ENCODE peak calls at places on chromosomes 5 and 9, in ten cellular contexts. One of them, this sample, is unnamed.

GRCh38 chr9:88033303-88033702 is 59.0 kb upstream of the CDK20 start:
- ATAC-seq in mucosa of descending colon: peak; percentile 93
- ATAC-seq in CD4-positive, CD25-positive, alpha-beta regulatory T cell: no peak
- ATAC-seq in right cardiac atrium: no peak
- ATAC-seq in lower lobe of right lung: no peak
- ATAC-seq in A549: no peak
- ATAC-seq in lung: no peak
- ATAC-seq in activated CD8-positive, alpha-beta T cell treated with anti-CD3 and anti-CD28 coated beads, Interleukin-2, amount 10 ng/mL, durations not matched to agents 7 days and 5 days: no peak
- ATAC-seq in HepG2: no peak
- ATAC-seq in left lung: no peak
- ATAC-seq in this sample: no peak

GRCh38 chr5:89417990-89418820 is 535.2 kb upstream of the MEF2C start:
- ATAC-seq in CD4-positive, CD25-positive, alpha-beta regulatory T cell: no peak
- ATAC-seq in HepG2: no peak
- ATAC-seq in lower lobe of right lung: peak; percentile 46
- ATAC-seq in left lung: no peak
- ATAC-seq in right cardiac atrium: no peak
- ATAC-seq in activated CD8-positive, alpha-beta T cell treated with anti-CD3 and anti-CD28 coated beads, Interleukin-2, amount 10 ng/mL, durations not matched to agents 7 days and 5 days: no peak
- ATAC-seq in mucosa of descending colon: no peak
- ATAC-seq in lung: no peak
- ATAC-seq in A549: no peak
- ATAC-seq in this sample: no peak

GRCh38 chr9:129624947-129625346 is 1.0 kb upstream of the NTMT1 start:
- ATAC-seq in left lung: peak; percentile 9
- ATAC-seq in right cardiac atrium: no peak
- ATAC-seq in HepG2: peak; percentile 12
- ATAC-seq in activated CD8-positive, alpha-beta T cell treated with anti-CD3 and anti-CD28 coated beads, Interleukin-2, amount 10 ng/mL, durations not matched to agents 7 days and 5 days: peak; percentile 25
- ATAC-seq in CD4-positive, CD25-positive, alpha-beta regulatory T cell: peak; percentile 40
- ATAC-seq in A549: no peak
- ATAC-seq in mucosa of descending colon: no peak
- ATAC-seq in lung: no peak
- ATAC-seq in lower lobe of right lung: peak; percentile 5
- ATAC-seq in this sample: peak; percentile 8

GRCh38 chr9:114786251-114786650 is 19.6 kb downstream of the TNFSF15 start:
- ATAC-seq in activated CD8-positive, alpha-beta T cell treated with anti-CD3 and anti-CD28 coated beads, Interleukin-2, amount 10 ng/mL, durations not matched to agents 7 days and 5 days: no peak
- ATAC-seq in right cardiac atrium: no peak
- ATAC-seq in lower lobe of right lung: no peak
- ATAC-seq in HepG2: no peak
- ATAC-seq in lung: no peak
- ATAC-seq in CD4-positive, CD25-positive, alpha-beta regulatory T cell: no peak
- ATAC-seq in mucosa of descending colon: no peak
- ATAC-seq in A549: no peak
- ATAC-seq in left lung: no peak
- ATAC-seq in this sample: peak; percentile 92

GRCh38 chr5:107576155-107576554 is 94.6 kb downstream of the EFNA5 start:
- ATAC-seq in HepG2: no peak
- ATAC-seq in A549: no peak
- ATAC-seq in CD4-positive, CD25-positive, alpha-beta regulatory T cell: no peak
- ATAC-seq in activated CD8-positive, alpha-beta T cell treated with anti-CD3 and anti-CD28 coated beads, Interleukin-2, amount 10 ng/mL, durations not matched to agents 7 days and 5 days: no peak
- ATAC-seq in left lung: no peak
- ATAC-seq in lung: no peak
- ATAC-seq in mucosa of descending colon: no peak
- ATAC-seq in right cardiac atrium: no peak
- ATAC-seq in lower lobe of right lung: no peak
- ATAC-seq in this sample: no peak

GRCh38 chr5:160390787-160391696 is 8.8 kb downstream of the FAM200C start:
- ATAC-seq in right cardiac atrium: no peak
- ATAC-seq in mucosa of descending colon: no peak
- ATAC-seq in CD4-positive, CD25-positive, alpha-beta regulatory T cell: no peak
- ATAC-seq in HepG2: no peak
- ATAC-seq in lower lobe of right lung: no peak
- ATAC-seq in lung: no peak
- ATAC-seq in activated CD8-positive, alpha-beta T cell treated with anti-CD3 and anti-CD28 coated beads, Interleukin-2, amount 10 ng/mL, durations not matched to agents 7 days and 5 days: no peak
- ATAC-seq in left lung: peak; percentile 57
- ATAC-seq in A549: peak; percentile 47
- ATAC-seq in this sample: no peak

GRCh38 chr9:107261106-107261505 is 22.0 kb upstream of the RAD23B start:
- ATAC-seq in activated CD8-positive, alpha-beta T cell treated with anti-CD3 and anti-CD28 coated beads, Interleukin-2, amount 10 ng/mL, durations not matched to agents 7 days and 5 days: no peak
- ATAC-seq in right cardiac atrium: no peak
- ATAC-seq in left lung: no peak
- ATAC-seq in A549: peak; percentile 47
- ATAC-seq in lung: no peak
- ATAC-seq in CD4-positive, CD25-positive, alpha-beta regulatory T cell: no peak
- ATAC-seq in HepG2: peak; percentile 78
- ATAC-seq in mucosa of descending colon: no peak
- ATAC-seq in lower lobe of right lung: no peak
- ATAC-seq in this sample: no peak

GRCh38 chr5:98941131-98941883 is 12.5 kb upstream of the CHD1 start:
- ATAC-seq in HepG2: no peak
- ATAC-seq in lung: no peak
- ATAC-seq in left lung: peak; percentile 44
- ATAC-seq in activated CD8-positive, alpha-beta T cell treated with anti-CD3 and anti-CD28 coated beads, Interleukin-2, amount 10 ng/mL, durations not matched to agents 7 days and 5 days: no peak
- ATAC-seq in lower lobe of right lung: peak; percentile 50
- ATAC-seq in CD4-positive, CD25-positive, alpha-beta regulatory T cell: no peak
- ATAC-seq in right cardiac atrium: no peak
- ATAC-seq in mucosa of descending colon: no peak
- ATAC-seq in A549: no peak
- ATAC-seq in this sample: no peak

GRCh38 chr9:134316444-134317160 is 9.7 kb upstream of the RXRA start:
- ATAC-seq in activated CD8-positive, alpha-beta T cell treated with anti-CD3 and anti-CD28 coated beads, Interleukin-2, amount 10 ng/mL, durations not matched to agents 7 days and 5 days: no peak
- ATAC-seq in lower lobe of right lung: peak; percentile 15
- ATAC-seq in left lung: no peak
- ATAC-seq in mucosa of descending colon: no peak
- ATAC-seq in A549: no peak
- ATAC-seq in HepG2: no peak
- ATAC-seq in right cardiac atrium: peak; percentile 51
- ATAC-seq in CD4-positive, CD25-positive, alpha-beta regulatory T cell: no peak
- ATAC-seq in lung: no peak
- ATAC-seq in this sample: no peak

GRCh38 chr9:18331808-18332209 is 142.1 kb upstream of the ADAMTSL1 start:
- ATAC-seq in CD4-positive, CD25-positive, alpha-beta regulatory T cell: no peak
- ATAC-seq in lower lobe of right lung: no peak
- ATAC-seq in lung: no peak
- ATAC-seq in A549: no peak
- ATAC-seq in right cardiac atrium: peak; percentile 61
- ATAC-seq in HepG2: no peak
- ATAC-seq in mucosa of descending colon: peak; percentile 42
- ATAC-seq in left lung: no peak
- ATAC-seq in activated CD8-positive, alpha-beta T cell treated with anti-CD3 and anti-CD28 coated beads, Interleukin-2, amount 10 ng/mL, durations not matched to agents 7 days and 5 days: no peak
- ATAC-seq in this sample: no peak

GRCh38 chr5:72392326-72392733 is 72.2 kb downstream of the PTCD2 start:
- ATAC-seq in right cardiac atrium: peak; percentile 82
- ATAC-seq in left lung: peak; percentile 94
- ATAC-seq in lower lobe of right lung: peak; percentile 69
- ATAC-seq in CD4-positive, CD25-positive, alpha-beta regulatory T cell: no peak
- ATAC-seq in A549: peak; percentile 67
- ATAC-seq in mucosa of descending colon: no peak
- ATAC-seq in HepG2: no peak
- ATAC-seq in activated CD8-positive, alpha-beta T cell treated with anti-CD3 and anti-CD28 coated beads, Interleukin-2, amount 10 ng/mL, durations not matched to agents 7 days and 5 days: no peak
- ATAC-seq in lung: peak; percentile 53
- ATAC-seq in this sample: peak; percentile 91

GRCh38 chr9:8783999-8784398 is 984.4 kb upstream of the DMAC1 start:
- ATAC-seq in lung: no peak
- ATAC-seq in activated CD8-positive, alpha-beta T cell treated with anti-CD3 and anti-CD28 coated beads, Interleukin-2, amount 10 ng/mL, durations not matched to agents 7 days and 5 days: no peak
- ATAC-seq in lower lobe of right lung: no peak
- ATAC-seq in HepG2: no peak
- ATAC-seq in left lung: no peak
- ATAC-seq in CD4-positive, CD25-positive, alpha-beta regulatory T cell: no peak
- ATAC-seq in A549: no peak
- ATAC-seq in right cardiac atrium: no peak
- ATAC-seq in mucosa of descending colon: no peak
- ATAC-seq in this sample: no peak

GRCh38 chr5:82644229-82644628 is 366.1 kb upstream of the RPS23 start:
- ATAC-seq in A549: no peak
- ATAC-seq in lower lobe of right lung: no peak
- ATAC-seq in CD4-positive, CD25-positive, alpha-beta regulatory T cell: no peak
- ATAC-seq in left lung: no peak
- ATAC-seq in HepG2: no peak
- ATAC-seq in lung: no peak
- ATAC-seq in mucosa of descending colon: no peak
- ATAC-seq in right cardiac atrium: no peak
- ATAC-seq in activated CD8-positive, alpha-beta T cell treated with anti-CD3 and anti-CD28 coated beads, Interleukin-2, amount 10 ng/mL, durations not matched to agents 7 days and 5 days: no peak
- ATAC-seq in this sample: no peak

This sample was measured in esophagus mucosa.